ENCODE peak calls at places on chromosomes 12 and 14, in seven cellular contexts. Q, K, J, Z, C, Y and U are unnamed samples.

GRCh38 chr12:24378548-24379011 is 429.1 kb upstream of the SOX5 start:
- DNase-seq in Y (peak), C (no peak), K (peak), J (no peak), Q (no peak), Z (no peak), U (no peak)

GRCh38 chr14:91872517-91873470 is 5.5 kb upstream of the TC2N start:
- DNase-seq in Y (peak), Q (peak), K (no peak), Z (no peak), J (no peak), C (peak), U (peak)

GRCh38 chr14:68143341-68143807 is 323.8 kb downstream of the RAD51B start:
- DNase-seq in Q (peak), Y (peak), C (peak), K (peak), Z (no peak), J (no peak), U (peak)

GRCh38 chr14:80213602-80214001 is 2.3 kb upstream of the DIO2 start:
- DNase-seq in C (peak), Q (no peak), J (no peak), Z (peak), Y (peak), K (peak), U (no peak)

GRCh38 chr12:90368081-90368480 is 586.9 kb downstream of the CCER1 start:
- DNase-seq in Y (no peak), K (no peak), J (no peak), Z (no peak), Q (no peak), C (no peak), U (no peak)

GRCh38 chr12:55142896-55143870 is 17.0 kb downstream of the OR9K2 start:
- DNase-seq in J (peak), Y (peak), C (peak), Q (no peak), K (peak), Z (peak), U (peak)

GRCh38 chr12:110741795-110742717 is 635 bp downstream of the PPP1CC start:
- DNase-seq in K (peak), Z (peak), C (peak), J (no peak), Y (peak), Q (no peak), U (no peak)

GRCh38 chr12:53995311-53996187 is 4.4 kb upstream of the HOXC9 start:
- DNase-seq in Q (peak), Y (peak), C (peak), Z (no peak), K (peak), J (no peak), U (no peak)

GRCh38 chr12:3087758-3088157 is 10.6 kb downstream of the TSPAN9 start:
- DNase-seq in K (no peak), Z (no peak), Q (no peak), C (no peak), J (no peak), Y (no peak), U (no peak)

GRCh38 chr12:132367852-132368251 is 38.5 kb upstream of the GALNT9 start:
- DNase-seq in C (no peak), Z (no peak), K (no peak), Q (no peak), Y (no peak), J (no peak), U (peak)

GRCh38 chr12:65533177-65533883 is 254.8 kb downstream of the MSRB3 start:
- DNase-seq in K (no peak), Z (no peak), C (no peak), J (no peak), Y (peak), Q (no peak), U (no peak)

GRCh38 chr12:120956579-120957360 is 21.6 kb upstream of the HNF1A start:
- DNase-seq in Y (no peak), Z (no peak), Q (no peak), C (no peak), J (no peak), K (peak), U (no peak)

GRCh38 chr12:10115311-10115710 is 14.7 kb downstream of the CLEC7A start:
- DNase-seq in Y (no peak), K (no peak), J (no peak), C (no peak), Q (no peak), Z (no peak), U (no peak)

GRCh38 chr12:104494137-104494815 is 37.5 kb downstream of the CHST11 start:
- DNase-seq in J (peak), Q (no peak), C (peak), Z (no peak), Y (no peak), K (no peak), U (no peak)

GRCh38 chr12:44703311-44703910 is 172.7 kb downstream of the NELL2 start:
- DNase-seq in C (no peak), K (no peak), Z (no peak), Y (no peak), J (no peak), Q (no peak), U (no peak)

GRCh38 chr12:78060186-78060585 is 229.5 kb downstream of the NAV3 start:
- DNase-seq in Q (no peak), J (no peak), C (peak), Y (peak), K (no peak), Z (no peak), U (no peak)

GRCh38 chr14:65128096-65128495 is 25.8 kb upstream of the MAX start:
- DNase-seq in J (no peak), Y (peak), Q (no peak), K (no peak), C (no peak), Z (no peak), U (no peak)

GRCh38 chr14:97930191-97930590 is 1133.0 kb downstream of the VRK1 start:
- DNase-seq in C (no peak), Q (no peak), Y (no peak), Z (no peak), J (no peak), K (peak), U (no peak)

GRCh38 chr12:82082476-82082875 is 275.7 kb downstream of the CCDC59 start:
- DNase-seq in K (no peak), C (no peak), Y (no peak), Q (no peak), J (no peak), Z (no peak), U (no peak)

GRCh38 chr14:21227981-21228380 is 41.3 kb downstream of the HNRNPC start:
- DNase-seq in C (no peak), Q (no peak), Y (no peak), K (no peak), J (no peak), Z (no peak), U (no peak)

GRCh38 chr14:90830931-90831701 is 14.9 kb upstream of the TTC7B start:
- DNase-seq in K (no peak), Z (no peak), Q (no peak), J (no peak), Y (no peak), C (no peak), U (no peak)

GRCh38 chr12:80946591-80946990 is 8.9 kb upstream of the LIN7A start:
- DNase-seq in Y (peak), Q (no peak), C (peak), K (no peak), J (no peak), Z (no peak), U (no peak)

GRCh38 chr14:61034416-61035100 is 53.5 kb downstream of the SLC38A6 start:
- DNase-seq in C (no peak), Q (no peak), K (no peak), Z (peak), J (no peak), Y (no peak), U (no peak)

GRCh38 chr12:55681142-55682077 is 26.3 kb downstream of the ITGA7 start:
- DNase-seq in K (peak), J (no peak), Y (peak), C (peak), Z (no peak), Q (peak), U (no peak)

GRCh38 chr12:46446645-46447044 is 74.1 kb upstream of the SLC38A2 start:
- DNase-seq in Z (no peak), C (no peak), J (no peak), Q (no peak), K (no peak), Y (no peak), U (no peak)

GRCh38 chr14:95437715-95438114 is 78.7 kb downstream of the SYNE3 start:
- DNase-seq in Y (no peak), C (no peak), J (no peak), Z (no peak), Q (no peak), K (no peak), U (no peak)

GRCh38 chr14:101601603-101602465 is 40.5 kb downstream of the DIO3 start:
- DNase-seq in C (peak), J (no peak), Q (no peak), Y (no peak), K (no peak), Z (no peak), U (peak)

GRCh38 chr14:65849558-65849957 is 437.0 kb downstream of the FUT8 start:
- DNase-seq in Y (no peak), Z (no peak), K (no peak), J (no peak), C (no peak), Q (no peak), U (no peak)

GRCh38 chr12:51848843-51849735 is 571 bp upstream of the FIGNL2 start:
- DNase-seq in Z (no peak), J (no peak), K (peak), Q (no peak), Y (no peak), C (no peak), U (no peak)

GRCh38 chr12:132513458-132514135 is 23.6 kb downstream of the FBRSL1 start:
- DNase-seq in K (no peak), J (no peak), Y (no peak), Z (no peak), C (no peak), Q (no peak), U (no peak)

GRCh38 chr12:34297790-34298164 is 275.5 kb downstream of the ALG10 start:
- DNase-seq in Z (no peak), C (no peak), K (no peak), Y (no peak), Q (no peak), J (no peak), U (no peak)

GRCh38 chr14:69263364-69263763 is 3.4 kb downstream of the GALNT16 start:
- DNase-seq in Z (no peak), C (peak), Y (peak), K (no peak), Q (peak), J (no peak), U (no peak)

GRCh38 chr14:75501080-75501479 is 21.2 kb upstream of the BATF start:
- DNase-seq in Q (no peak), J (no peak), Z (no peak), K (no peak), C (no peak), Y (no peak), U (no peak)

GRCh38 chr12:50507474-50507838 is 2.7 kb downstream of the DIP2B start:
- DNase-seq in Z (no peak), Q (no peak), K (no peak), C (no peak), J (no peak), Y (no peak), U (no peak)

GRCh38 chr12:59929091-59929490 is 333.3 kb downstream of the SLC16A7 start:
- DNase-seq in Q (no peak), J (no peak), Z (no peak), K (no peak), Y (peak), C (peak), U (no peak)

GRCh38 chr12:5665615-5666014 is 233.7 kb downstream of the NTF3 start:
- DNase-seq in C (peak), Q (no peak), K (no peak), Y (no peak), Z (no peak), J (no peak), U (no peak)

GRCh38 chr14:97640031-97640430 is 842.8 kb downstream of the VRK1 start:
- DNase-seq in Z (no peak), K (no peak), Y (no peak), Q (no peak), J (no peak), C (no peak), U (no peak)

GRCh38 chr12:11174022-11174421 is 3.0 kb downstream of the SMIM10L1 start:
- DNase-seq in Q (no peak), J (no peak), K (no peak), C (no peak), Y (no peak), Z (no peak), U (no peak)